ENCODE peak calls at places on chromosome 3, in nine cellular contexts. T, K, W, V, U, R, E, Z and L are unnamed samples.

GRCh38 chr3:146134348-146135117 is 26.5 kb downstream of the PLOD2 start:
- DNase-seq in E (no peak), W (no peak), R (peak; percentile 17), V (no peak), K (peak; percentile 70), Z (no peak), U (no peak), T (no peak), L (no peak)

GRCh38 chr3:95721938-95722337 is 1092.5 kb upstream of the EPHA6 start:
- DNase-seq in K (no peak), R (no peak), W (no peak), U (no peak), Z (peak; percentile 38), E (no peak), V (no peak), T (peak; percentile 41), L (no peak)

GRCh38 chr3:75768303-75769017 is 16.9 kb downstream of the ZNF717 start:
- DNase-seq in T (no peak), R (no peak), V (no peak), W (no peak), Z (no peak), K (no peak), E (no peak), U (no peak), L (no peak)

GRCh38 chr3:72896996-72897757 is 9.3 kb downstream of the GXYLT2 start:
- DNase-seq in Z (no peak), T (no peak), K (peak; percentile 67), R (peak; percentile 47), V (no peak), U (no peak), W (peak; percentile 41), E (no peak), L (no peak)

GRCh38 chr3:36969540-36970432 is 23.1 kb downstream of the EPM2AIP1 start:
- DNase-seq in E (peak; percentile 9), Z (peak; percentile 92), V (no peak), K (peak; percentile 91), T (peak; percentile 86), R (peak; percentile 85), W (no peak), U (no peak), L (no peak)

GRCh38 chr3:16849795-16850194 is 35.0 kb upstream of the PLCL2 start:
- DNase-seq in K (peak; percentile 80), V (no peak), Z (no peak), T (no peak), W (peak; percentile 19), R (peak; percentile 69), E (no peak), U (no peak), L (no peak)

GRCh38 chr3:134605506-134605905 is 45.3 kb downstream of the KY start:
- DNase-seq in Z (no peak), V (no peak), T (no peak), U (no peak), R (no peak), E (no peak), W (no peak), K (no peak), L (no peak)

GRCh38 chr3:194091141-194091540 is 44.8 kb upstream of the HES1 start:
- DNase-seq in T (peak; percentile 85), R (peak; percentile 94), W (no peak), U (no peak), V (no peak), E (no peak), Z (no peak), K (peak; percentile 95), L (no peak)

GRCh38 chr3:118943597-118943996 is 91.0 kb downstream of the IGSF11 start:
- DNase-seq in T (no peak), E (no peak), W (no peak), R (no peak), U (no peak), V (no peak), Z (peak; percentile 6), K (no peak), L (no peak)

GRCh38 chr3:12289562-12289961 is 692 bp downstream of the PPARG start:
- DNase-seq in V (no peak), Z (no peak), W (no peak), T (no peak), K (no peak), U (no peak), R (no peak), E (no peak), L (no peak)